ENCODE peak calls at places on chromosomes 16 and 17, in four cellular contexts. A is CD4-positive, alpha-beta T cell; D is AG04449; F is CD8-positive, alpha-beta T cell. P is an unnamed sample.

GRCh38 chr16:88458039-88458772 is 5.1 kb downstream of the ZFPM1 start:
- DNase-seq in A (no peak), F (no peak), D (no peak), P (no peak)

GRCh38 chr17:57158296-57158695 is 73.2 kb downstream of the AKAP1 start:
- DNase-seq in D (no peak), A (no peak), F (no peak), P (no peak)

GRCh38 chr17:70313450-70313849 is 144.1 kb downstream of the KCNJ2 start:
- DNase-seq in F (no peak), A (no peak), D (no peak), P (no peak)

GRCh38 chr17:29772981-29773380 is 150.3 kb upstream of the CORO6 start:
- DNase-seq in F (no peak), D (no peak), A (no peak), P (no peak)

GRCh38 chr16:14289692-14290340 is 218.7 kb downstream of the MRTFB start:
- DNase-seq in D (no peak), A (no peak), F (peak), P (no peak)

GRCh38 chr16:57409870-57410585 is 5.5 kb downstream of the CCL17 start:
- DNase-seq in F (no peak), D (no peak), A (no peak), P (no peak)

GRCh38 chr17:38608648-38609047 is 2.9 kb upstream of the SRCIN1 start:
- DNase-seq in A (no peak), F (no peak), D (no peak), P (no peak)

GRCh38 chr17:17500999-17501605 is 4.9 kb upstream of the RASD1 start:
- DNase-seq in F (no peak), A (no peak), D (no peak), P (no peak)

GRCh38 chr17:9350083-9350482 is 225.5 kb downstream of the STX8 start:
- DNase-seq in F (no peak), A (no peak), D (peak), P (no peak)

GRCh38 chr17:63696381-63696961 is 3.5 kb downstream of the LIMD2 start:
- DNase-seq in D (no peak), A (peak), F (peak), P (peak)

GRCh38 chr16:82653550-82654511 is 27.1 kb downstream of the CDH13 start:
- DNase-seq in F (peak), A (peak), D (peak), P (peak)

GRCh38 chr16:3954411-3954921 is 74.0 kb upstream of the CREBBP start:
- DNase-seq in A (no peak), D (no peak), F (no peak), P (no peak)

GRCh38 chr17:6476834-6477210 is 32.6 kb downstream of the PIMREG start:
- DNase-seq in D (no peak), F (no peak), A (no peak), P (no peak)

GRCh38 chr16:87387942-87388817 is 4.0 kb upstream of the MAP1LC3B start:
- DNase-seq in F (peak), A (peak), D (peak), P (peak)

GRCh38 chr16:56121156-56121500 is 70.2 kb upstream of the GNAO1 start:
- DNase-seq in D (no peak), F (no peak), A (no peak), P (no peak)

GRCh38 chr16:31135535-31136286 is at the start of gene PRSS8:
- DNase-seq in D (no peak), A (no peak), F (no peak), P (no peak)

GRCh38 chr17:28193241-28193640 is 125.8 kb upstream of the TMEM97 start:
- DNase-seq in F (no peak), D (no peak), A (no peak), P (no peak)

GRCh38 chr17:31745964-31746650 is 112.9 kb downstream of the COPRS start:
- DNase-seq in D (no peak), A (no peak), F (no peak), P (no peak)

GRCh38 chr16:580141-580945 is 9.5 kb upstream of the RAB40C start:
- DNase-seq in D (no peak), F (no peak), A (no peak), P (no peak)

GRCh38 chr16:76484020-76484419 is 206.8 kb downstream of the CNTNAP4 start:
- DNase-seq in D (no peak), A (no peak), F (no peak), P (no peak)

GRCh38 chr17:59476413-59476812 is 89.0 kb upstream of the DHX40 start:
- DNase-seq in A (no peak), D (no peak), F (no peak), P (no peak)

GRCh38 chr16:67883872-67884261 is 818 bp upstream of the NRN1L start:
- DNase-seq in D (no peak), A (peak), F (peak), P (peak)

GRCh38 chr17:80264048-80264792 is 3.6 kb downstream of the RNF213 start:
- DNase-seq in A (peak), D (no peak), F (peak), P (no peak)

GRCh38 chr17:63369233-63369632 is 76.9 kb downstream of the CYB561 start:
- DNase-seq in A (no peak), F (no peak), D (no peak), P (no peak)

DNA sequence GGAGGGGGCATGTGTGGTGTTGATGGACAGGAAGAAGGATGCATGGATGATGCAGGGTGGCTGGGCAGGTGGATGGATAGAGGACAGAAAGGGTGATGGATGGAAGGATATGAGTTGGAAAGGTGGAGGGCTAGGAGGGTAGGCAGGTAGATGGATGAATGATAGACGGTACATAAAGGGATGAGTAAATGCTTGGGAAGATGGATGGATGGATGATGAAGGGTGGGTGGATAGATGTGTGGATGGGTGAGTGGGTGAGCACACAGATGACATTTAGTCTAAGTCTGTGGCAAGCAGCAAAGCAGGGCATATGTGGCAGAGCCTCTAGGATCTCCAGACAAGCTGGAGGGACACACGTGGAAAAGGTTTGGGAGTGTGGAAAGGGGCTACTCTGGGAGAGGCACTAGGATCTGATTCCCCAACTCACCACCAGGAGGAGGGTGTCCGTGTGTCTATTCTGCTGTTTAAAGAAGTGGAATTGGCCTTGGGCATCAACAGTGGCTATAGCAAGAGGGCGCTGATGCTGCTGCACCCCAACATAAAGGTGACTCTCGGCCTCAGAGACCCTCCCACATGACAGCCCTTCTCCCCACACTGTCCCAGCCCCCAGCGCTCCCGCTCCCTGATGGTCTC is 8.2 kb downstream of the PLD2 start:
- DNase-seq in D (no peak), A (no peak), F (no peak), P (no peak)
- TF ChIP-seq CTCF in D (peak), A (no peak), F (no peak), P (no peak)

GRCh38 chr17:77821114-77821513 is 137.4 kb upstream of the TNRC6C start:
- DNase-seq in F (no peak), D (no peak), A (no peak), P (no peak)
- TF ChIP-seq CTCF in F (no peak), D (no peak), A (no peak), P (no peak)

GRCh38 chr17:55582910-55583309 is 71.7 kb upstream of the SMIM36 start:
- DNase-seq in A (no peak), F (no peak), D (no peak), P (no peak)

GRCh38 chr17:55587608-55588139 is 76.4 kb upstream of the SMIM36 start:
- DNase-seq in D (no peak), F (no peak), A (no peak), P (no peak)

GRCh38 chr17:55584055-55584685 is 72.9 kb upstream of the SMIM36 start:
- DNase-seq in A (no peak), F (no peak), D (no peak), P (no peak)

GRCh38 chr17:55584861-55585260 is 73.6 kb upstream of the SMIM36 start:
- DNase-seq in D (no peak), A (no peak), F (no peak), P (no peak)

GRCh38 chr17:55585629-55586028 is 74.4 kb upstream of the SMIM36 start:
- DNase-seq in F (no peak), A (no peak), D (no peak), P (no peak)
- TF ChIP-seq CTCF in F (no peak), A (no peak), D (no peak), P (no peak)

GRCh38 chr16:79380990-79381389 is 219.5 kb downstream of the MAF start:
- DNase-seq in F (no peak), D (no peak), A (peak), P (no peak)

GRCh38 chr16:79381552-79382042 is 218.9 kb downstream of the MAF start:
- DNase-seq in A (no peak), D (no peak), F (peak), P (no peak)

GRCh38 chr16:79375351-79375750 is 225.2 kb downstream of the MAF start:
- DNase-seq in A (no peak), F (no peak), D (no peak), P (no peak)

DNA sequence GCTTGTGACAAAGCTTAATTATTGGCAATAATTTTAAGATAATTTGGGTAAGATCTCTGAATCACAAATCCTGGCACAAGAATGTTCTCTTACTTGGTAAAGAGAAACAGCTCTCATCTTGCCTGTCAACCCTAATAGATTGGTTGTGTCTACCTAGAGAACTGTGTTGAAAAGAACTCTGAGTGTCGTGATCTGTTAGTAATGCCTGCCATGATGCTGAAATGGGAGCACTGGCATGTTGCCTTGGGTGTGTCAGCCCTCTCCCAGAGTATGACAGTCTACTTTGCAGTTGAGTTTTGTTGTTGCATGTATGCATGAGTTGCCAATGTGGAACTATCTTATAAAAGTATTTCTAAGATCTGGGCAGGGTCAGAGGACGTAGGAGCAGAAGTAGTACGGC is 221.5 kb downstream of the MAF start:
- DNase-seq in D (no peak), A (no peak), F (no peak), P (no peak)
- TF ChIP-seq CTCF in D (no peak), A (no peak), F (no peak), P (no peak)

GRCh38 chr17:49576121-49576905 is 642 bp downstream of the NXPH3 start:
- DNase-seq in D (no peak), F (no peak), A (no peak), P (no peak)
- TF ChIP-seq CTCF in D (no peak), F (no peak), A (no peak), P (no peak)

GRCh38 chr17:76793775-76794174 is 55.9 kb downstream of the MFSD11 start:
- DNase-seq in A (no peak), D (no peak), F (no peak), P (no peak)

GRCh38 chr17:76791053-76791980 is 53.4 kb downstream of the MFSD11 start:
- DNase-seq in A (peak), F (peak), D (no peak), P (peak)

GRCh38 chr17:76792348-76792747 is 54.4 kb downstream of the MFSD11 start:
- DNase-seq in D (no peak), A (no peak), F (no peak), P (no peak)

GRCh38 chr17:76784926-76785325 is 47.0 kb downstream of the MFSD11 start:
- DNase-seq in D (no peak), F (no peak), A (no peak), P (no peak)

GRCh38 chr17:76789235-76789788 is 51.4 kb downstream of the MFSD11 start:
- DNase-seq in F (no peak), D (no peak), A (no peak), P (no peak)
- TF ChIP-seq CTCF in F (no peak), D (no peak), A (no peak), P (no peak)

GRCh38 chr17:77281024-77281903 is 140.5 kb downstream of the SEC14L1 start:
- DNase-seq in A (peak), D (no peak), F (peak), P (peak)

GRCh38 chr17:77279448-77280303 is 138.9 kb downstream of the SEC14L1 start:
- DNase-seq in D (no peak), F (no peak), A (no peak), P (no peak)

GRCh38 chr17:77281904-77282367 is 141.2 kb downstream of the SEC14L1 start:
- DNase-seq in A (no peak), D (no peak), F (no peak), P (no peak)

GRCh38 chr17:77282524-77283515 is 142.1 kb downstream of the SEC14L1 start:
- DNase-seq in F (no peak), D (no peak), A (no peak), P (peak)

GRCh38 chr17:77280304-77280910 is 139.6 kb downstream of the SEC14L1 start:
- DNase-seq in A (no peak), F (no peak), D (no peak), P (no peak)
- TF ChIP-seq CTCF in A (no peak), F (no peak), D (no peak), P (no peak)

P was measured in GM10248.